ENCODE peak calls at places on chromosomes 12 and 14, in four cellular contexts. One of them, this sample, is unnamed.

GRCh38 chr14:33647385-33647786 is 303.5 kb downstream of the EGLN3 start:
- DNase-seq in OCI-LY7: no peak
- DNase-seq in mesendoderm: peak
- DNase-seq in fibroblast of lung: peak
- DNase-seq in this sample: peak

GRCh38 chr12:55830601-55831406 is 1.4 kb upstream of the DNAJC14 start:
- DNase-seq in OCI-LY7: peak
- DNase-seq in mesendoderm: peak
- DNase-seq in fibroblast of lung: peak
- DNase-seq in this sample: no peak

GRCh38 chr12:75452675-75453330 is 27.8 kb upstream of the GLIPR1 start:
- DNase-seq in OCI-LY7: no peak
- DNase-seq in mesendoderm: no peak
- DNase-seq in fibroblast of lung: peak
- DNase-seq in this sample: peak

GRCh38 chr12:92431146-92431545 is 271.6 kb upstream of the PLEKHG7 start:
- DNase-seq in OCI-LY7: peak
- DNase-seq in mesendoderm: peak
- DNase-seq in fibroblast of lung: no peak
- DNase-seq in this sample: no peak

GRCh38 chr12:41496009-41496408 is 307.9 kb downstream of the PDZRN4 start:
- DNase-seq in OCI-LY7: no peak
- DNase-seq in mesendoderm: no peak
- DNase-seq in fibroblast of lung: no peak
- DNase-seq in this sample: no peak

GRCh38 chr14:75905505-75905904 is 76.3 kb downstream of the TGFB3 start:
- DNase-seq in OCI-LY7: no peak
- DNase-seq in mesendoderm: no peak
- DNase-seq in fibroblast of lung: peak
- DNase-seq in this sample: no peak

GRCh38 chr12:56078931-56079728 is 835 bp upstream of the ERBB3 start:
- DNase-seq in OCI-LY7: peak
- DNase-seq in mesendoderm: peak
- DNase-seq in fibroblast of lung: peak
- DNase-seq in this sample: peak

GRCh38 chr14:22766457-22767322 is at the start of gene OXA1L:
- DNase-seq in OCI-LY7: peak
- DNase-seq in mesendoderm: peak
- DNase-seq in fibroblast of lung: peak
- DNase-seq in this sample: peak

GRCh38 chr12:85504164-85504563 is 224.1 kb downstream of the ALX1 start:
- DNase-seq in OCI-LY7: no peak
- DNase-seq in mesendoderm: no peak
- DNase-seq in fibroblast of lung: no peak
- DNase-seq in this sample: no peak

GRCh38 chr12:119036878-119037493 is 55.6 kb downstream of the SRRM4 start:
- DNase-seq in OCI-LY7: peak
- DNase-seq in mesendoderm: peak
- DNase-seq in fibroblast of lung: no peak
- DNase-seq in this sample: peak

DNA sequence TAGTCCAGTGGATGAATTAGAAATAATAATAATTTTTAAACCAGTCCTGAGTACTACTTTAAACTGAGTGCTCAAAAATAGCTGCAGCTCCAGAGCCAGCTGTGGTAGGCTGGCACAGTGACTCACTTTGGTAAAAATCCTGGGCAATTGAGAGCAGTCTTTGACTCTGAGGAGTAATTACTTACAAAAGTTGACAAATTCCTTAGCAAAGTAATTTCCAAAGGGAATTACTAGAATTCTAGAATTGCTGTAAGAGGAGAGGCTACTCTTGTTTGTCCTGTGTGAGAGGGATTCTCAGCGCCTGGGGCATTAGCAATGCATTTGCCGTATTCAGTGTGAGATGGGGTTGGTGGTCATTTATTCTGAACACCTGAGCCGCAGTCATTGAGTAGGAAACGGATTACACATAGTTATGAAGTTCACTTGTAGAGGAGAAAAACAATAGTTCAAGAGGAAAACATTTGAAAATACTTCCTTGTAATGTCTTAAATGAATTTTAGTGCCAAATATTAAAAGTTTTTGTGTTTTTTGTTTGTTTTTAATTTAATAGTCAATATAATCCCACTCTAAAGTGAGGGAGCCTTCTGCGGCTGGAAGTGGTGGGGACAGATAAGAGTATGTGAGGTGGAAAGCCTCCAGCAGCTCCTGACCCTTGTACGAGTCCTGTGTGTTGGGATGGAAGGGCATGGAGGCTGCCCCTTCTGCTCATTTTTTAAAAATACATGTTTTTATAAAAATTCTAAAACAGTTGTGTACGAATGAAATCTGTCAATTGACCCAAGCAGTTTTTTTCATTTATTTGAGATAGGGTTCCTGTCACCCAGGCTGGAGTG is 41.9 kb downstream of the EID3 start:
- DNase-seq in OCI-LY7: no peak
- DNase-seq in mesendoderm: peak
- DNase-seq in fibroblast of lung: no peak
- DNase-seq in this sample: no peak
- H3K4me2 ChIP-seq in OCI-LY7: no peak
- H3K4me2 ChIP-seq in mesendoderm: no peak
- H3K4me2 ChIP-seq in fibroblast of lung: no peak
- H3K4me2 ChIP-seq in this sample: no peak

GRCh38 chr14:61418749-61419148 is 97.4 kb downstream of the PRKCH start:
- DNase-seq in OCI-LY7: no peak
- DNase-seq in mesendoderm: no peak
- DNase-seq in fibroblast of lung: no peak
- DNase-seq in this sample: no peak
- H3K4me2 ChIP-seq in OCI-LY7: no peak
- H3K4me2 ChIP-seq in mesendoderm: no peak
- H3K4me2 ChIP-seq in fibroblast of lung: no peak
- H3K4me2 ChIP-seq in this sample: no peak

DNA sequence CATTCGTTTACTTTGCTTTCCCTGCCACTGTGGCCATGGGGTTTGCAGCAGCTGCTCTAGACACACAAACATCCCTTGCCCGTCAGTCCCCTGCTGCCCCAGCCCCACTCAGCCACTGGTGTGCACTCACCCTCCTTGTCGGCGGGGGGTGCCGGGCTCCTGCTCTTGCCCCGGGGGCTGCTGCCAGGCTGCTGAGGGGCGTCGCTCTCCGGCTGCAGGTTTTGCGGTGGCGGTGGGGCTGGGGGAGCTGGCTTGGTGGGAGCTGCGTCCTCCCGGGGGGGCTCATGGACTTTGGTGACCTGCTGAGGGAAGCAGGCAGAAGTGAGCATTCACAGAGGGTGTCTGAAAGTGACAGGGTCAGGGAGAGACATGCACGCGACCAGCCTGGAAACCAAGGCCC is 67.1 kb downstream of the RFLNA start:
- DNase-seq in OCI-LY7: no peak
- DNase-seq in mesendoderm: no peak
- DNase-seq in fibroblast of lung: no peak
- DNase-seq in this sample: no peak
- H3K4me2 ChIP-seq in OCI-LY7: no peak
- H3K4me2 ChIP-seq in mesendoderm: no peak
- H3K4me2 ChIP-seq in fibroblast of lung: no peak
- H3K4me2 ChIP-seq in this sample: no peak

DNA sequence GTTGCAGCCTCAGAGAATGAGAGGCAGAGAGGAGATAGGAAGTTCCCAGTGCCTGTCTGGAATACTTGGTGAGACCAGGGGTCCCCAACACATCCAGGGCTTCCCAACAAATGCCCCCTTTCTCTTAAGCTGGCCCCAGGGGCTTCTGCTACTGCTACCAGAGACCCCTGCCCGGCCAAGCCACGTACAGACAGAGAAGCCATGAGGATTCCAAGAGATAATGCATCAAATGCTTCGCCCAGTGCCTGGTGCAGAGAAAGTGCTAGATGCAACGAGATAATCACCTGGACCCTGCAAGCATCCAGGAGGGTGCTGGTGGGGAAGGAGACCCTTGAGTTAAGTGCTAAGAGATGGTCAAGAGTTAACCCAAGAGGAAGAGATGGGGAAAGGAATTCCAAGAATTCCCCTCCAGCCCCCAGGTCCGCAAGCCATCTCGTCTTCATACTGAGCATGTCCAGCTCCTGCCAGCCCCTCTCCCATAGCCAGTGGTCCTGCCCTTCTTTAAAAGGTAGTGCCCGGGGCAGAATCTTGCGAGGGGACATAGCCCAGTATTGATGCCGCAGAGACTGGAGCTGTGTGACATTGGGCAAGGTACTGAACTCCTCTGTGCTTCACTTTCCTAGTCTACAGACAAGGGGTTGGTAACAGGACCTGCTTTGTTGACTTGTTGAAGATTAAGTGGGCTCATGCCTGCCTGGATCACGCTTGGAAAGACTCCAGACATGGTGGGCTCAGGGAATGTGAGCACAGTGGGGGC is 103.3 kb downstream of the CALM1 start:
- DNase-seq in OCI-LY7: no peak
- DNase-seq in mesendoderm: peak
- DNase-seq in fibroblast of lung: no peak
- DNase-seq in this sample: no peak
- H3K4me2 ChIP-seq in OCI-LY7: peak
- H3K4me2 ChIP-seq in mesendoderm: no peak
- H3K4me2 ChIP-seq in fibroblast of lung: no peak
- H3K4me2 ChIP-seq in this sample: no peak

GRCh38 chr12:110937104-110937641 is 16.8 kb upstream of the MYL2 start:
- DNase-seq in OCI-LY7: peak
- DNase-seq in mesendoderm: peak
- DNase-seq in fibroblast of lung: peak
- DNase-seq in this sample: peak
- H3K4me2 ChIP-seq in OCI-LY7: peak
- H3K4me2 ChIP-seq in mesendoderm: peak
- H3K4me2 ChIP-seq in fibroblast of lung: no peak
- H3K4me2 ChIP-seq in this sample: peak

DNA sequence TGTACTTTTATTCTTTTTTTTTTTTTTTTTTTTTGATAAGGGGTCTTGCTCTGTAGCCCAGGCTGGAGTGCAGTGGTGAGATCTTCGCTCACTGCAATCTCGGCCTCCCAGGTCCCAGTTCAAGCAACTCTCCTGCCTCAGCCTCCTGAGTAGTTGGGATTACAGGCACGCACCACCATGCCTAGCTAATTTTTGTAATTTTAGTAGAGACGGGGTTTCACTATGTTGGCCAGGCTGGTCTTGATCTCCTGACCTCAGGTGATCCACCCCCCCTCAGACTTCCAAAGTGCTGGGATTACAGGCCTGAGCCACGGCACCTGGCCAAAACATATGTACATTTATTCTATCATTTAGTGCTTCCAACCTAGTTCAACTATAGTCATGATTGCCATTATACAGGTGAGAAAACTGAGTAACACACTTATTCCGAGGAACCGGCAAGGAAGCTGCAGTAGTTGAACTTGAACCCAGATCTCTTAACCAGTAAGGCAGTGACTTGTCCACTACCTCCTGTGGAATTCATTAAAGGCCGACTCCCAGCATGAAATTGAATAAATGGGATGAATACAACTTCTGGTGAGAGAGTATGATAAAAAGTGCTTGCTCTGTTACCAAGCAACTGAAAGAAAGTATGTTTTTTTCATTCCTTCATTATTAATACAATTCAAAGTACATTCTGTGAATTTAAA is 755 bp upstream of the ATF7IP start:
- DNase-seq in OCI-LY7: no peak
- DNase-seq in mesendoderm: no peak
- DNase-seq in fibroblast of lung: no peak
- DNase-seq in this sample: no peak
- H3K4me2 ChIP-seq in OCI-LY7: no peak
- H3K4me2 ChIP-seq in mesendoderm: no peak
- H3K4me2 ChIP-seq in fibroblast of lung: peak
- H3K4me2 ChIP-seq in this sample: peak

GRCh38 chr14:81474685-81475324 is 58.8 kb downstream of the SEL1L start:
- DNase-seq in OCI-LY7: no peak
- DNase-seq in mesendoderm: no peak
- DNase-seq in fibroblast of lung: no peak
- DNase-seq in this sample: no peak
- H3K4me2 ChIP-seq in OCI-LY7: peak
- H3K4me2 ChIP-seq in mesendoderm: no peak
- H3K4me2 ChIP-seq in fibroblast of lung: no peak
- H3K4me2 ChIP-seq in this sample: no peak

GRCh38 chr12:106084048-106084671 is 54.6 kb downstream of the NUAK1 start:
- DNase-seq in OCI-LY7: no peak
- DNase-seq in mesendoderm: peak
- DNase-seq in fibroblast of lung: peak
- DNase-seq in this sample: peak
- H3K4me2 ChIP-seq in OCI-LY7: no peak
- H3K4me2 ChIP-seq in mesendoderm: no peak
- H3K4me2 ChIP-seq in fibroblast of lung: peak
- H3K4me2 ChIP-seq in this sample: peak

DNA sequence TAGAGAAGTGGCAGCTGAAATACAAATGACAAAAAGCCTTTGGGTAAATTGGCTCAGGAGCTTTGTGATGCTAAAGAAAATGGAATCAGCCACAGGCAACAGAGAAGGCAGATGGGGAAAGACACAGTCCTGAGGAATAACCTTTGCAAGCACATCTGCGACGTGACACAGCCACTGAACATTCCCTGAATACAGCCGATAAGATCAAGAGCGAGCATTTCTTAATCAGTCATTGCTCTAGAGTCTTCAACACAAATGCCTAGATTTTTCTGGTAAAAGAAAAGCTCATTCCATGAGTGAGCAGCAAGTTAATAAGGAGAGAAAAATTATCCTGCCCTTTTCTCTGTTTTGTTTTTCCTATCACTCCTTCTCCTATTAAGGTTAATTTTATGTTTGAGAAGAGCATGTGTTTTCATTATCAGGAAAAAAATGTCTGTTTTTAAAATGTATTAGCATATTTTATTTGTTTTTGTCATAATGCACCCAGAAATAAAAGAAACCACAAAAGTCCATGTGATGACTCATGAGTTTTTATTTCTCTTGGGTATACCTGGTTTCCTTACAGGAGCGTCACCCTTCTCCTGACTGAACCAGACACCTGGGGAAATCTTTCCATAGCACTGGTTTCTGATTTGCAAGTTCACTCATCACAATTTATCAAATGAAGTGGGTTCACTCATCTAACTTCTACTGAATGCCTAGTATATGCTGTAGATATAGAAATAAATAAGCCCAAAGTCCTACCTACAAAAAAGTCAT is 45.4 kb upstream of the PCED1B start:
- DNase-seq in OCI-LY7: no peak
- DNase-seq in mesendoderm: no peak
- DNase-seq in fibroblast of lung: no peak
- DNase-seq in this sample: peak
- H3K4me2 ChIP-seq in OCI-LY7: no peak
- H3K4me2 ChIP-seq in mesendoderm: no peak
- H3K4me2 ChIP-seq in fibroblast of lung: no peak
- H3K4me2 ChIP-seq in this sample: peak

GRCh38 chr12:98418357-98419075 is 96.9 kb upstream of the TMPO start:
- DNase-seq in OCI-LY7: no peak
- DNase-seq in mesendoderm: peak
- DNase-seq in fibroblast of lung: peak
- DNase-seq in this sample: peak
- H3K4me2 ChIP-seq in OCI-LY7: no peak
- H3K4me2 ChIP-seq in mesendoderm: no peak
- H3K4me2 ChIP-seq in fibroblast of lung: peak
- H3K4me2 ChIP-seq in this sample: peak

This sample was measured in PC-3.